ENCODE peak calls at places on chromosomes 12 and 14, in five cellular contexts. S, W, G, E and Z are unnamed samples.

GRCh38 chr14:31677052-31677451 is 115.8 kb downstream of the NUBPL start:
- DNase-seq in W (no peak), E (no peak), G (no peak), S (no peak), Z (no peak)

GRCh38 chr12:98373019-98373554 is 142.3 kb upstream of the TMPO start:
- DNase-seq in G (peak; percentile 56), S (no peak), W (no peak), E (peak; percentile 57), Z (peak; percentile 73)

GRCh38 chr12:7042847-7043246 is 17.7 kb upstream of the C1S start:
- DNase-seq in S (no peak), E (peak; percentile 32), W (no peak), G (peak; percentile 2), Z (peak; percentile 70)

GRCh38 chr12:13173012-13173441 is 23.5 kb upstream of the EMP1 start:
- DNase-seq in S (no peak), G (peak; percentile 73), E (no peak), W (no peak), Z (peak; percentile 55)

GRCh38 chr12:100503228-100503628 is 29.6 kb downstream of the NR1H4 start:
- DNase-seq in E (no peak), W (no peak), S (no peak), G (no peak), Z (no peak)

GRCh38 chr12:44544018-44544417 is 332.1 kb downstream of the NELL2 start:
- DNase-seq in G (no peak), W (no peak), S (no peak), E (no peak), Z (no peak)

GRCh38 chr12:16669756-16670155 is 63.8 kb upstream of the LMO3 start:
- DNase-seq in W (no peak), E (no peak), G (no peak), S (no peak), Z (no peak)

GRCh38 chr12:39595923-39596322 is 23.7 kb downstream of the ABCD2 start:
- DNase-seq in E (no peak), S (no peak), G (no peak), W (no peak), Z (peak; percentile 15)

GRCh38 chr14:35406811-35407630 is 2.5 kb upstream of the NFKBIA start:
- DNase-seq in G (peak; percentile 67), W (no peak), E (peak; percentile 63), S (no peak), Z (peak; percentile 80)

GRCh38 chr12:68490476-68490875 is 120.2 kb upstream of the RAP1B start:
- DNase-seq in W (no peak), E (no peak), G (no peak), S (no peak), Z (no peak)

GRCh38 chr12:14564336-14564959 is 3.2 kb downstream of the PLBD1 start:
- DNase-seq in S (no peak), W (no peak), E (no peak), G (no peak), Z (no peak)
- TF ChIP-seq CTCF in S (no peak), W (no peak), E (no peak), G (no peak), Z (no peak)

GRCh38 chr12:110778801-110779577 is 36.3 kb upstream of the PPP1CC start:
- DNase-seq in W (no peak), S (no peak), E (no peak), G (no peak), Z (no peak)
- H3K4me3 ChIP-seq in W (no peak overlapping the region), S (no peak overlapping the region), E (no peak overlapping the region), G (no peak overlapping the region), Z (no peak overlapping the region)

GRCh38 chr12:60594035-60594711 is 998.3 kb downstream of the SLC16A7 start:
- DNase-seq in W (no peak), G (no peak), E (no peak), S (no peak), Z (no peak)
- TF ChIP-seq CTCF in W (no peak), G (no peak), E (no peak), S (no peak), Z (no peak)

GRCh38 chr14:50089213-50089612 is 27.2 kb downstream of the VCPKMT start:
- DNase-seq in S (no peak), G (no peak), W (no peak), E (no peak), Z (no peak)

GRCh38 chr14:50088117-50088515 is 28.3 kb downstream of the VCPKMT start:
- DNase-seq in G (no peak), W (no peak), S (no peak), E (no peak), Z (no peak)

GRCh38 chr14:50086316-50086700 is 30.1 kb downstream of the VCPKMT start:
- DNase-seq in W (no peak), G (no peak), S (no peak), E (no peak), Z (no peak)

GRCh38 chr14:50088731-50089130 is 27.6 kb downstream of the VCPKMT start:
- DNase-seq in W (no peak), G (no peak), S (no peak), E (no peak), Z (no peak)

GRCh38 chr14:50087350-50088116 is 28.8 kb downstream of the VCPKMT start:
- DNase-seq in G (no peak), E (no peak), S (no peak), W (no peak), Z (no peak)
- H3K4me3 ChIP-seq in G (no peak overlapping the region), E (no peak overlapping the region), S (no peak overlapping the region), W (no peak overlapping the region), Z (no peak overlapping the region)

DNA sequence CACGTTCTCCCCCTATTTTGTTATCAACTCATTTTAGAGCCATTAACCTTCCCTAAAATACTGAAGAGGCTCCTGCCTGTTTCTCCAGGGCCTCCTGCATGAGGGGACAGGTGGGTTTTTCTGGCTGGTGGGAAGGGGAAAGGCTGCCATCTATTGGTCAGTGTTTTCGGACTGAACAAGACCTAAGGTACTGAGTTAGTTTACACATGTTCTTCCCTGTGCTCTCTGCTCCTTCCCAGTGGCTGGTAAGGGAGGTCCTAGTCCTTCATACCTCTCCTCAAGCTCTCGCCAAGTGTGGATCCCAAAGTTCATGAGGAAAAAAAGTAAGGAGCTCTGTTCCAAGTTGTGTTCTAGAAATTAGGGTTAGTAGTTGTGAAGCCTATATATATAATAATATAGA is 357.5 kb downstream of the FSCB start:
- DNase-seq in E (peak; percentile 68), S (peak; percentile 74), W (no peak), G (no peak), Z (peak; percentile 33)
- TF ChIP-seq CTCF in E (peak; percentile 57), S (peak; percentile 85), W (no peak), G (peak; percentile 16), Z (peak; percentile 55)

GRCh38 chr12:53053223-53054111 is 3.6 kb downstream of the TNS2 start:
- DNase-seq in G (no peak), W (peak; percentile 57), E (peak; percentile 37), S (no peak), Z (no peak)
- H3K4me3 ChIP-seq in G (peak overlapping the region; percentile 42), W (peak overlapping the region; percentile 75), E (peak overlapping the region; percentile 46), S (peak overlapping the region; percentile 84), Z (peak overlapping the region; percentile 40)